ENCODE peak calls at places on chromosomes 3 and 15, in five cellular contexts. One of them, this sample, is unnamed.
A peak's percentile ranks its signal among the peaks of the same experiment; 100 is the strongest.

GRCh38 chr3:193548406-193548805 is 6.3 kb downstream of the ATP13A4 start:
- DNase-seq in activated T-helper 9 cell treated with anti-CD3 and anti-CD28 coated beads, Interleukin-2, amount 50 U/mL, for 16 hours: no peak
- DNase-seq in central memory CD8-positive, alpha-beta T cell: no peak
- DNase-seq in T follicular helper cell: no peak
- DNase-seq in ACHN: no peak
- DNase-seq in this sample: no peak

GRCh38 chr3:125434582-125435011 is 59.5 kb upstream of the ZNF148 start:
- DNase-seq in ACHN: no peak
- DNase-seq in central memory CD8-positive, alpha-beta T cell: no peak
- DNase-seq in activated T-helper 9 cell treated with anti-CD3 and anti-CD28 coated beads, Interleukin-2, amount 50 U/mL, for 16 hours: no peak
- DNase-seq in T follicular helper cell: no peak
- DNase-seq in this sample: no peak

GRCh38 chr15:85407421-85408269 is 27.2 kb downstream of the AKAP13 start:
- DNase-seq in activated T-helper 9 cell treated with anti-CD3 and anti-CD28 coated beads, Interleukin-2, amount 50 U/mL, for 16 hours: peak; percentile 25
- DNase-seq in central memory CD8-positive, alpha-beta T cell: no peak
- DNase-seq in T follicular helper cell: no peak
- DNase-seq in ACHN: peak; percentile 74
- DNase-seq in this sample: no peak

GRCh38 chr15:68410466-68411200 is 21.3 kb downstream of the ITGA11 start:
- DNase-seq in ACHN: no peak
- DNase-seq in T follicular helper cell: no peak
- DNase-seq in central memory CD8-positive, alpha-beta T cell: no peak
- DNase-seq in activated T-helper 9 cell treated with anti-CD3 and anti-CD28 coated beads, Interleukin-2, amount 50 U/mL, for 16 hours: no peak
- DNase-seq in this sample: no peak

GRCh38 chr3:122514123-122515019 is at the start of gene KPNA1:
- DNase-seq in ACHN: peak; percentile 86
- DNase-seq in activated T-helper 9 cell treated with anti-CD3 and anti-CD28 coated beads, Interleukin-2, amount 50 U/mL, for 16 hours: peak; percentile 84
- DNase-seq in T follicular helper cell: peak; percentile 80
- DNase-seq in central memory CD8-positive, alpha-beta T cell: peak; percentile 79
- DNase-seq in this sample: peak; percentile 76

GRCh38 chr3:156615592-156616173 is 58.7 kb upstream of the TIPARP start:
- DNase-seq in T follicular helper cell: no peak
- DNase-seq in activated T-helper 9 cell treated with anti-CD3 and anti-CD28 coated beads, Interleukin-2, amount 50 U/mL, for 16 hours: no peak
- DNase-seq in central memory CD8-positive, alpha-beta T cell: no peak
- DNase-seq in ACHN: peak; percentile 93
- DNase-seq in this sample: no peak

GRCh38 chr3:31234143-31234542 is 298.6 kb upstream of the STT3B start:
- DNase-seq in central memory CD8-positive, alpha-beta T cell: no peak
- DNase-seq in T follicular helper cell: no peak
- DNase-seq in ACHN: no peak
- DNase-seq in activated T-helper 9 cell treated with anti-CD3 and anti-CD28 coated beads, Interleukin-2, amount 50 U/mL, for 16 hours: no peak
- DNase-seq in this sample: no peak

GRCh38 chr15:44738340-44738984 is 2.1 kb downstream of the TRIM69 start:
- DNase-seq in ACHN: peak; percentile 64
- DNase-seq in central memory CD8-positive, alpha-beta T cell: no peak
- DNase-seq in activated T-helper 9 cell treated with anti-CD3 and anti-CD28 coated beads, Interleukin-2, amount 50 U/mL, for 16 hours: no peak
- DNase-seq in T follicular helper cell: no peak
- DNase-seq in this sample: no peak

GRCh38 chr15:25774871-25775270 is 88.3 kb downstream of the ATP10A start:
- DNase-seq in central memory CD8-positive, alpha-beta T cell: no peak
- DNase-seq in T follicular helper cell: no peak
- DNase-seq in ACHN: no peak
- DNase-seq in activated T-helper 9 cell treated with anti-CD3 and anti-CD28 coated beads, Interleukin-2, amount 50 U/mL, for 16 hours: no peak
- DNase-seq in this sample: no peak

GRCh38 chr15:78102741-78103140 is 10.4 kb downstream of the SH2D7 start:
- DNase-seq in ACHN: no peak
- DNase-seq in T follicular helper cell: no peak
- DNase-seq in central memory CD8-positive, alpha-beta T cell: no peak
- DNase-seq in activated T-helper 9 cell treated with anti-CD3 and anti-CD28 coated beads, Interleukin-2, amount 50 U/mL, for 16 hours: no peak
- DNase-seq in this sample: no peak

GRCh38 chr3:128425142-128425845 is 41.4 kb downstream of the DNAJB8 start:
- DNase-seq in central memory CD8-positive, alpha-beta T cell: no peak
- DNase-seq in ACHN: no peak
- DNase-seq in T follicular helper cell: no peak
- DNase-seq in activated T-helper 9 cell treated with anti-CD3 and anti-CD28 coated beads, Interleukin-2, amount 50 U/mL, for 16 hours: no peak
- DNase-seq in this sample: no peak

GRCh38 chr3:100913870-100914654 is 79.2 kb downstream of the ABI3BP start:
- DNase-seq in central memory CD8-positive, alpha-beta T cell: no peak
- DNase-seq in ACHN: peak; percentile 23
- DNase-seq in activated T-helper 9 cell treated with anti-CD3 and anti-CD28 coated beads, Interleukin-2, amount 50 U/mL, for 16 hours: no peak
- DNase-seq in T follicular helper cell: no peak
- DNase-seq in this sample: no peak

GRCh38 chr15:63502843-63503738 is 1.3 kb upstream of the USP3 start:
- DNase-seq in T follicular helper cell: peak; percentile 34
- DNase-seq in activated T-helper 9 cell treated with anti-CD3 and anti-CD28 coated beads, Interleukin-2, amount 50 U/mL, for 16 hours: peak; percentile 60
- DNase-seq in ACHN: peak; percentile 96
- DNase-seq in central memory CD8-positive, alpha-beta T cell: peak; percentile 46
- DNase-seq in this sample: peak; percentile 48

GRCh38 chr3:29694783-29695182 is 413.9 kb downstream of the RBMS3 start:
- DNase-seq in activated T-helper 9 cell treated with anti-CD3 and anti-CD28 coated beads, Interleukin-2, amount 50 U/mL, for 16 hours: no peak
- DNase-seq in ACHN: peak; percentile 94
- DNase-seq in T follicular helper cell: no peak
- DNase-seq in central memory CD8-positive, alpha-beta T cell: no peak
- DNase-seq in this sample: no peak

GRCh38 chr15:85910796-85911195 is 116.1 kb upstream of the KLHL25 start:
- DNase-seq in activated T-helper 9 cell treated with anti-CD3 and anti-CD28 coated beads, Interleukin-2, amount 50 U/mL, for 16 hours: no peak
- DNase-seq in T follicular helper cell: no peak
- DNase-seq in ACHN: no peak
- DNase-seq in central memory CD8-positive, alpha-beta T cell: no peak
- DNase-seq in this sample: no peak

GRCh38 chr3:64520334-64520733 is 167.5 kb downstream of the ADAMTS9 start:
- DNase-seq in ACHN: no peak
- DNase-seq in activated T-helper 9 cell treated with anti-CD3 and anti-CD28 coated beads, Interleukin-2, amount 50 U/mL, for 16 hours: no peak
- DNase-seq in T follicular helper cell: no peak
- DNase-seq in central memory CD8-positive, alpha-beta T cell: no peak
- DNase-seq in this sample: no peak

GRCh38 chr3:97763586-97764148 is 891 bp upstream of the ARL6 start:
- DNase-seq in T follicular helper cell: no peak
- DNase-seq in central memory CD8-positive, alpha-beta T cell: no peak
- DNase-seq in ACHN: no peak
- DNase-seq in activated T-helper 9 cell treated with anti-CD3 and anti-CD28 coated beads, Interleukin-2, amount 50 U/mL, for 16 hours: no peak
- DNase-seq in this sample: no peak

This sample was measured in T-helper 1 cell.